ENCODE peak calls at places on chromosomes 4 and X, in eight cellular contexts. H is K562, Z is neural crest cell, U is dorsolateral prefrontal cortex, Y is tibial artery, L is HFF-Myc, I is lower leg skin, X is HL-60. W is an unnamed sample.

GRCh38 chrX:68835468-68835867 is 6.6 kb downstream of the EFNB1 start:
- DNase-seq in X (no peak), L (no peak), Z (no peak), U (peak), I (no peak), H (no peak), Y (no peak), W (no peak)

GRCh38 chr4:184383497-184384055 is 90.8 kb downstream of the IRF2 start:
- DNase-seq in Z (no peak), Y (peak), I (peak), X (no peak), U (no peak), L (peak), H (no peak), W (no peak)

GRCh38 chrX:22433292-22434070 is 160.8 kb downstream of the CBLL2 start:
- DNase-seq in L (no peak), U (no peak), Z (no peak), I (no peak), X (no peak), H (no peak), Y (no peak), W (no peak)

GRCh38 chr4:8176547-8177399 is 18.2 kb upstream of the ABLIM2 start:
- DNase-seq in H (peak), I (no peak), U (no peak), Y (no peak), X (peak), L (no peak), Z (peak), W (peak)

GRCh38 chr4:8695237-8696219 is 103.0 kb downstream of the CPZ start:
- DNase-seq in H (no peak), X (no peak), Z (no peak), L (no peak), Y (no peak), I (no peak), U (peak), W (no peak)

GRCh38 chr4:8730681-8731080 is 138.1 kb downstream of the CPZ start:
- DNase-seq in L (no peak), H (no peak), U (peak), Y (peak), X (no peak), Z (no peak), I (no peak), W (no peak)

GRCh38 chr4:128601992-128602695 is 207.4 kb upstream of the JADE1 start:
- DNase-seq in Y (peak), Z (no peak), L (no peak), I (no peak), U (no peak), X (no peak), H (peak), W (peak)

GRCh38 chr4:22707390-22707789 is 14.7 kb downstream of the GBA3 start:
- DNase-seq in U (no peak), X (no peak), Z (no peak), Y (no peak), H (no peak), I (no peak), L (no peak), W (no peak)

GRCh38 chrX:68659385-68659784 is 11.9 kb downstream of the STARD8 start:
- DNase-seq in Y (no peak), I (no peak), X (no peak), H (no peak), U (no peak), L (no peak), Z (no peak), W (no peak)

GRCh38 chr4:188408244-188409067 is 269.2 kb downstream of the TRIML1 start:
- DNase-seq in Z (no peak), X (no peak), L (no peak), I (no peak), H (no peak), Y (no peak), U (no peak), W (no peak)

GRCh38 chrX:55695227-55696018 is 22.1 kb upstream of the RRAGB start:
- DNase-seq in X (no peak), L (no peak), Y (no peak), U (no peak), Z (no peak), H (no peak), I (no peak), W (no peak)

GRCh38 chr4:150769845-150770244 is 187.9 kb downstream of the MAB21L2 start:
- DNase-seq in H (no peak), I (no peak), X (no peak), Z (no peak), L (no peak), U (no peak), Y (no peak), W (no peak)

GRCh38 chrX:94524867-94525266 is 850.9 kb downstream of the FAM133A start:
- DNase-seq in L (no peak), Y (no peak), H (peak), X (peak), Z (no peak), U (no peak), I (no peak), W (no peak)

GRCh38 chr4:23235613-23236390 is 543.1 kb downstream of the GBA3 start:
- DNase-seq in X (no peak), U (no peak), Y (no peak), H (no peak), Z (no peak), I (no peak), L (no peak), W (no peak)

GRCh38 chr4:152166567-152166966 is 369.3 kb downstream of the FBXW7 start:
- DNase-seq in Z (peak), X (peak), U (no peak), I (no peak), Y (no peak), L (no peak), H (no peak), W (no peak)

GRCh38 chr4:55173580-55173979 is 48.2 kb upstream of the KDR start:
- DNase-seq in H (no peak), X (no peak), U (no peak), Y (no peak), L (no peak), I (no peak), Z (no peak), W (no peak)

GRCh38 chr4:7435411-7436095 is 823 bp upstream of the PSAPL1 start:
- DNase-seq in U (no peak), Y (no peak), H (no peak), Z (no peak), I (no peak), X (no peak), L (no peak), W (no peak)

GRCh38 chr4:65383589-65384305 is 286.5 kb downstream of the EPHA5 start:
- DNase-seq in L (no peak), I (no peak), H (no peak), Y (no peak), U (no peak), Z (no peak), X (no peak), W (no peak)

GRCh38 chrX:38220024-38220935 is at the start of gene SRPX:
- DNase-seq in U (no peak), Y (peak), H (peak), L (peak), I (no peak), Z (peak), X (peak), W (peak)

GRCh38 chr4:105859233-105859632 is 36.0 kb upstream of the NPNT start:
- DNase-seq in X (no peak), I (no peak), Z (no peak), H (no peak), Y (no peak), U (no peak), L (peak), W (no peak)

GRCh38 chr4:37438880-37439279 is 194.3 kb downstream of the NWD2 start:
- DNase-seq in I (no peak), U (no peak), X (no peak), L (no peak), H (no peak), Y (no peak), Z (no peak), W (no peak)

GRCh38 chr4:89767924-89768323 is 69.0 kb downstream of the SNCA start:
- DNase-seq in Y (no peak), H (no peak), U (no peak), L (no peak), Z (no peak), X (no peak), I (no peak), W (no peak)

GRCh38 chr4:5157721-5158390 is 106.6 kb downstream of the STK32B start:
- DNase-seq in Y (no peak), L (no peak), U (no peak), H (no peak), Z (no peak), X (no peak), I (no peak), W (no peak)

GRCh38 chr4:101141230-101141629 is 206.1 kb downstream of the PPP3CA start:
- DNase-seq in U (no peak), I (no peak), Y (no peak), L (no peak), Z (no peak), H (no peak), X (no peak), W (no peak)

GRCh38 chr4:113052379-113052951 is 3.0 kb downstream of the ANK2 start:
- DNase-seq in Y (no peak), U (no peak), I (no peak), L (no peak), H (no peak), Z (no peak), X (no peak), W (no peak)

GRCh38 chr4:13980317-13980716 is 352.8 kb upstream of the BOD1L1 start:
- DNase-seq in Z (no peak), H (no peak), I (no peak), L (peak), U (no peak), X (no peak), Y (no peak), W (no peak)

GRCh38 chr4:156692016-156692415 is 279.6 kb downstream of the PDGFC start:
- DNase-seq in X (no peak), Z (no peak), U (no peak), I (no peak), Y (no peak), L (no peak), H (no peak), W (no peak)

GRCh38 chr4:24857996-24858395 is 54.8 kb downstream of the CCDC149 start:
- DNase-seq in Z (no peak), X (no peak), U (no peak), L (peak), H (no peak), I (no peak), Y (no peak), W (no peak)

GRCh38 chr4:57075353-57075752 is 34.8 kb downstream of the IGFBP7 start:
- DNase-seq in H (no peak), L (no peak), U (no peak), Z (no peak), X (no peak), Y (no peak), I (no peak), W (no peak)

GRCh38 chr4:22607382-22607781 is 85.4 kb upstream of the GBA3 start:
- DNase-seq in H (no peak), I (no peak), Y (peak), Z (no peak), U (no peak), X (peak), L (peak), W (no peak)

GRCh38 chr4:69731261-69731660 is 29.2 kb downstream of the SULT1B1 start:
- DNase-seq in I (no peak), U (no peak), X (no peak), Z (no peak), Y (no peak), H (no peak), L (peak), W (no peak)

GRCh38 chr4:140098481-140099132 is 55.4 kb downstream of the MAML3 start:
- DNase-seq in I (no peak), L (no peak), H (no peak), Y (no peak), X (no peak), Z (no peak), U (no peak), W (no peak)

GRCh38 chrX:150365953-150366911 is 3.1 kb downstream of the MAMLD1 start:
- DNase-seq in H (peak), Y (peak), I (peak), U (no peak), X (no peak), L (no peak), Z (peak), W (no peak)

GRCh38 chrX:12704706-12705105 is 86.5 kb upstream of the PRPS2 start:
- DNase-seq in H (no peak), Y (no peak), U (no peak), Z (no peak), X (no peak), I (no peak), L (no peak), W (no peak)

GRCh38 chrX:12700745-12701144 is 90.5 kb upstream of the PRPS2 start:
- DNase-seq in L (no peak), U (no peak), H (peak), Y (no peak), Z (no peak), I (no peak), X (no peak), W (no peak)

GRCh38 chrX:12701625-12702024 is 89.6 kb upstream of the PRPS2 start:
- DNase-seq in U (peak), I (no peak), L (peak), Y (no peak), Z (peak), X (peak), H (peak), W (no peak)

GRCh38 chrX:12702509-12703091 is 88.6 kb upstream of the PRPS2 start:
- DNase-seq in L (no peak), X (no peak), Y (no peak), Z (peak), U (no peak), I (no peak), H (peak), W (no peak)
- TF ChIP-seq CTCF in L (peak), X (peak), Y (no peak), Z (peak), U (peak), I (no peak), H (peak), W (no peak)

GRCh38 chrX:7086384-7086783 is 61.1 kb upstream of the STS start:
- DNase-seq in U (no peak), Y (no peak), I (no peak), X (no peak), Z (no peak), H (no peak), L (no peak), W (no peak)

GRCh38 chrX:7091923-7092322 is 55.6 kb upstream of the STS start:
- DNase-seq in Y (no peak), Z (no peak), U (no peak), I (no peak), X (no peak), H (no peak), L (no peak), W (no peak)

GRCh38 chrX:7090506-7091095 is 56.9 kb upstream of the STS start:
- DNase-seq in Z (no peak), L (no peak), U (no peak), X (no peak), Y (no peak), H (no peak), I (no peak), W (no peak)

GRCh38 chrX:7085879-7086278 is 61.6 kb upstream of the STS start:
- DNase-seq in Z (no peak), I (no peak), H (no peak), X (no peak), Y (no peak), U (no peak), L (no peak), W (no peak)

DNA sequence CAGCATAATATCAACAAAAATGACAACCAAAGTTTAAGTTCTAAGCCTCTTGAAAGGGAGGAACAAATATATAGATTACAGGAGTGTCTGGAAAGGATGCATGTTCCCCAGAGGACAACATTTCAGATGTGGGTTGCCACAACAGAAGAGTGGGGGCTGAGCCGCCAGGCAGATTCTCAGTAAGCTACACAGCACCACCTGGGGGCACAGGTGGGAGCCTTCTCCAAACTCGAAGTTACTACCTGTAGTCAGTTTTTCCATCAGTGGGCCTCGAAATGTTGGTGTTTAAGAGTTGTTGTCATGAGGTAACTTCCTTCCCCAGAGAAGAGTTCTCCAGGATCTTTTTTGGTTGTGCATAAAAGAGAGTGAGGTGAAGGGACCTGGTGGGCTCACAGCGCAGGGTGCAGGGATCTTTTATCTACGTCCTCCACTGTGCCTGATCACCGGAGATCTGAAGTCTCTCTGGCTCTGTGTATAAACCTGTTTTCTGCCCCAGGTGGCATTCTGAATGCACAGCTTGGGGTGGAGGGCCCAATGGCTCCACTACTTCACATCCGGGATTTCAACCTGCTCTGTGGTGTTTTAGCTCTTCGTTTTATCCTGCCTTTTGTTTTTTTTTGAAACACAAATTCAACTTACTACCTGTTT is 58.4 kb upstream of the STS start:
- DNase-seq in X (no peak), U (no peak), I (no peak), Z (no peak), L (no peak), H (no peak), Y (no peak), W (no peak)
- TF ChIP-seq CTCF in X (no peak), U (no peak), I (no peak), Z (no peak), L (no peak), H (peak), Y (no peak), W (no peak)

DNA sequence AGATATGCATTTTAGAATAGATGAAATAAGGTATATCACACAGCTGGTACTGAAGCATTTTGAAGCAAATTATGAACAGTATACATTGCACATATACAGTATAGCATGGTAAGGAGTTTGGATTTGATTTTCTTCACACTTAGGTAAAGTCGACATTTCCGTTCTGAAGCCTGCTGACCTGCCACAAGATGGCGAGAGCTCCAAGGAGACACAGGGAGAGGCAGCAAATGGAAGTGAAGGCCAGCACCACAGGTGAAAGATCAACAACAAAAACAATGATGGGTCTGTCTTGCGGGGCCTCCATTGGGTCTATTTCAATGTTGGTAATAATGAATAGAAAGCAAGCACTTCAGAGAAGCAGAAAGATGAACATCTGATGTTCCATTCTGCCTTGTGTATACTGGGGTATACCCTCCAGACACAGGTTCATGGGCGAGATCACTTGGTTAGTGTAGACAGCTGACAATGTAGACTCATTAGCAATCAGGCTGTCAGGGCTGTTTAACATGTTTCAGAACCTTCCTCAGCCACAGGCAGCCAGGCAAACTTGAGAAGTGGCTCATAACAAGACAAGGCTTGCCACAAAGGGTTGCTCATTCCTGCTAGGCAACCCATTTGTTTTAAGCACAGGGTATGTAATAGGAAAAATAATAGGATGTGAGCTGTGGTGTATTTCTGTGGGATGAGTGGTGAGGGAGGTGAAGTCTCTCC is 21.4 kb upstream of the NOX1 start:
- DNase-seq in I (peak), X (no peak), Y (no peak), U (no peak), Z (no peak), L (no peak), H (peak), W (no peak)
- TF ChIP-seq CTCF in I (no peak), X (no peak), Y (peak), U (no peak), Z (peak), L (peak), H (peak), W (no peak)

GRCh38 chr4:159358226-159358625 is 255.3 kb downstream of the RAPGEF2 start:
- DNase-seq in U (no peak), X (no peak), I (peak), L (peak), Z (no peak), Y (no peak), H (no peak), W (no peak)
- TF ChIP-seq CTCF in U (no peak), X (no peak), I (no peak), L (no peak), Z (no peak), Y (no peak), H (no peak), W (no peak)

GRCh38 chr4:181261279-181261678 is 981.9 kb upstream of the TENM3 start:
- DNase-seq in L (no peak), Z (no peak), I (no peak), Y (no peak), U (no peak), H (no peak), X (no peak), W (no peak)
- TF ChIP-seq CTCF in L (no peak), Z (peak), I (no peak), Y (no peak), U (peak), H (no peak), X (no peak), W (no peak)

GRCh38 chrX:64191281-64192010 is 14.1 kb downstream of the AMER1 start:
- DNase-seq in U (no peak), X (no peak), I (no peak), Y (no peak), L (no peak), Z (no peak), H (no peak), W (no peak)

GRCh38 chrX:64187762-64188150 is 17.8 kb downstream of the AMER1 start:
- DNase-seq in U (no peak), L (no peak), Y (no peak), Z (no peak), H (no peak), I (no peak), X (no peak), W (peak)

GRCh38 chrX:64186974-64187761 is 18.3 kb downstream of the AMER1 start:
- DNase-seq in Y (no peak), U (no peak), X (no peak), I (no peak), Z (no peak), H (no peak), L (no peak), W (peak)

GRCh38 chrX:64190136-64190740 is 15.3 kb downstream of the AMER1 start:
- DNase-seq in Y (no peak), U (no peak), H (no peak), X (no peak), L (no peak), Z (no peak), I (no peak), W (no peak)

GRCh38 chrX:64188901-64189300 is 16.6 kb downstream of the AMER1 start:
- DNase-seq in I (no peak), Y (no peak), X (no peak), Z (no peak), L (no peak), H (no peak), U (no peak), W (no peak)
- TF ChIP-seq CTCF in I (no peak), Y (no peak), X (no peak), Z (no peak), L (no peak), H (no peak), U (no peak), W (no peak)

DNA sequence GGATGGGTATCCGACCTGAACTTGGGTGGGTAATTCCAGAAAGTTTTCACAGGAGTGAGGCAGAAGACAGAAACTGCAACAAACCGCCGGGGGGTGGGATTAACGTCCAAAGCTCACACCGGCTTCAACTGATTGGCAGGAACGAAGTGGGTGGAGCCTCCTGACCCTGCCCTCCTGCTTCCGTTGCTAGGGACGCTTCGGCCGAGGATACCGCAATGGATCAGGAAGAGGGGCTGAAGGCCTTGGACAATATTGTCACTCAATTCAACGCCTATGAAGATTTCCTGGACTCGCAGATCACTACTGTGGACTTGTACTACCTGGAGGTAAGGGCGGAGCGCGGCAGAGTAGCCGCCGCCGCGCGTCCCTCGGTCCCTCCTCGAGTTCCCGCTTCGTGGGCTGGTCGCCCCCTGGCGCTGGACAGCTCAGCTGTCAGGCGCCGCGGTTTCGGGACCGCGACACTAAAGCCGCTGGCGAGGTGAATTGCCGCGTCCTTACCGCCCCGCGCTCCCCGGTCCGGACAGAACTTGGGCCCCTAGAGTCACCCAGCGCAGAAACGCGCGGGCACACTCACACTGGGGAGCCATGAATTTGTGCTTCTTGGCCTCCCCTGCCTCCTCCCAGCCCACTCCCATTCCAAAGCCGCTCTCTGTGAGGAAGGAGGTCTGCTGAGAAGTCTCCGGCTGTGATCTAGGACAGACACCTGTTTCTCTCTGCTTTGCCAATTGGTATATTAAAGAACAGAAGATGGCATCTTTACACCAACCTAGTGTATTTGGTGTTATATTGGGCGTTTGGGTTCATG is at the start of gene CFAP299:
- DNase-seq in I (peak), X (peak), L (peak), Z (peak), Y (peak), U (peak), H (peak), W (peak)
- TF ChIP-seq CTCF in I (no peak), X (no peak), L (peak), Z (peak), Y (peak), U (peak), H (peak), W (peak)